ENCODE peak calls at places on chromosomes 16 and 17, in seven cellular contexts. X, F, P, K, R, D and G are unnamed samples.

GRCh38 chr17:42809250-42809649 is 10.6 kb downstream of the CNTD1 start:
- DNase-seq in K (no peak), P (no peak), X (peak; percentile 49), F (no peak), D (no peak), R (no peak), G (no peak)

GRCh38 chr17:64920419-64921172 is 1.3 kb upstream of the LRRC37A3 start:
- DNase-seq in X (peak; percentile 41), F (no peak), R (no peak), P (no peak), D (peak; percentile 20), K (peak; percentile 15), G (no peak)

GRCh38 chr16:87190288-87191240 is 126.6 kb downstream of the C16orf95 start:
- DNase-seq in F (no peak), K (peak; percentile 22), P (peak; percentile 10), X (no peak), D (peak; percentile 48), R (no peak), G (no peak)

GRCh38 chr17:4156750-4157381 is 13.9 kb downstream of the CYB5D2 start:
- DNase-seq in K (peak; percentile 56), F (no peak), P (no peak), R (no peak), D (peak; percentile 86), X (no peak), G (no peak)

GRCh38 chr17:12637015-12637414 is 28.7 kb upstream of the MYOCD start:
- DNase-seq in R (no peak), X (peak; percentile 56), F (no peak), D (no peak), P (no peak), K (no peak), G (no peak)

GRCh38 chr17:77802333-77802615 is 156.2 kb upstream of the TNRC6C start:
- DNase-seq in R (no peak), P (no peak), D (no peak), X (no peak), K (no peak), F (peak; percentile 49), G (no peak)

GRCh38 chr17:31787857-31788570 is 71.0 kb downstream of the COPRS start:
- DNase-seq in P (peak; percentile 21), K (no peak), X (no peak), F (no peak), D (no peak), R (no peak), G (no peak)

GRCh38 chr16:52251495-52251894 is 295.4 kb downstream of the TOX3 start:
- DNase-seq in F (no peak), R (no peak), K (no peak), D (peak; percentile 36), P (no peak), X (no peak), G (no peak)

GRCh38 chr17:65449495-65449894 is 112.0 kb downstream of the AXIN2 start:
- DNase-seq in X (no peak), D (no peak), P (no peak), R (no peak), F (no peak), K (no peak), G (no peak)

GRCh38 chr17:68403122-68403521 is 54.2 kb downstream of the WIPI1 start:
- DNase-seq in D (no peak), F (no peak), R (no peak), X (no peak), K (no peak), P (no peak), G (no peak)

GRCh38 chr16:72481419-72481818 is 309.5 kb upstream of the PMFBP1 start:
- DNase-seq in K (no peak), F (no peak), P (no peak), X (no peak), D (no peak), R (no peak), G (no peak)

GRCh38 chr17:31095239-31096105 is 695 bp downstream of the NF1 start:
- DNase-seq in K (peak; percentile 24), P (no peak), F (peak; percentile 85), X (peak; percentile 60), D (peak; percentile 94), R (no peak), G (peak; percentile 68)

GRCh38 chr17:45346255-45347015 is 29.6 kb upstream of the MAP3K14 start:
- DNase-seq in D (no peak), R (no peak), P (no peak), F (no peak), K (no peak), X (no peak), G (no peak)

GRCh38 chr16:296276-296675 is 13.3 kb downstream of the PDIA2 start:
- DNase-seq in D (no peak), R (no peak), F (no peak), P (no peak), K (no peak), X (no peak), G (no peak)

GRCh38 chr16:70267516-70267915 is 15.8 kb upstream of the EXOSC6 start:
- DNase-seq in R (no peak), F (peak; percentile 70), D (peak; percentile 85), P (peak; percentile 18), K (peak; percentile 38), X (peak; percentile 66), G (peak; percentile 56)

GRCh38 chr17:20706752-20707372 is 127.3 kb downstream of the CDRT15L2 start:
- DNase-seq in D (no peak), R (no peak), F (no peak), K (no peak), P (no peak), X (no peak), G (no peak)

GRCh38 chr17:81176656-81177055 is 10.6 kb upstream of the AATK start:
- DNase-seq in D (no peak), F (no peak), K (no peak), R (no peak), P (no peak), X (no peak), G (no peak)

GRCh38 chr17:77100009-77100408 is 40.8 kb upstream of the SEC14L1 start:
- DNase-seq in R (no peak), X (no peak), P (no peak), K (no peak), D (no peak), F (no peak), G (peak; percentile 97)

GRCh38 chr16:73031155-73031866 is 16.6 kb downstream of the ZFHX3 start:
- DNase-seq in D (no peak), R (no peak), P (no peak), X (no peak), F (no peak), K (no peak), G (no peak)

GRCh38 chr16:67209565-67209964 is 10.6 kb downstream of the ELMO3 start:
- DNase-seq in K (no peak), X (no peak), D (no peak), R (no peak), P (no peak), F (no peak), G (no peak)

DNA sequence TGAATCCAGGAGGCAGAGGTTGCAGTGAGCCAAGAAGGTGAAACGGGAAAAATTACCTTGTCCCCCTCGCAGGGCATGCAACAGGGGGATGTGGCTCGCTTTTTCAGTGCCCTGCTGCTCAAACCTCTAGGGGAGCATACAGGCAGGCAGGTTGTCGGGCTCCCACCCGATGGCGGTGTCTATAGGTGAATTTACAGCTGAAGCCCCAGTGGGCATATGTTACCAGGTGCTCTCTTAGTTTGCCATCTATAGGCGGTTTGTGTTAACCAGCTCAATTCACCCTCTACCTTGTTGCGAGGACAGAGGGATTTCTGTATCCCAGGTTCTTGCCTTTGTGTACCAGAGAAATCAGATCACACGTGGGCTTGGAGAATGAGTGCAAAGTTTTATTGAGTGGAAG is 48.9 kb downstream of the IQCK start:
- DNase-seq in D (no peak), F (no peak), X (no peak), R (no peak), K (no peak), P (no peak), G (no peak)
- H3K4me3 ChIP-seq in D (no peak overlapping the region), F (no peak overlapping the region), X (no peak overlapping the region), R (no peak overlapping the region), K (no peak overlapping the region), P (no peak overlapping the region), G (no peak overlapping the region)

DNA sequence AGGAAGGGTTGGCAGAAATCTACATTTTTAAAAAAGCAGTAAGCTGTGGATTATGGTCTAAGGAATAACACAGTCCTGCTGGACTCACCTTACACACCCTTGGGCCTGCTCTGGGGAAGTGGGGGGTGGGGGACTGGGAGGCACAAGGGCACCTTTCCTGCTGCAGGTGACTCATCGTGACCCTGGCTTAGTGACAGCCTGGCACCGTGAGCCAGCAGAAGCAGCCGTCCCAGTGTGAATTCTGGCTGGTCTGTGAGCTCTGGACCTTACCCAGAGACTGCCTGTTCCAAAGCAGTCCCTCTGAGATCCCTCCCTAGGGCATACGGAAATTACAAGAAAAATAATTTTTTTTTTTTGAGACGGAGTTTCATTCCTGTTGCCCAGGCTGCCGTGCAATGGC is 4.2 kb upstream of the CRK start:
- DNase-seq in R (no peak), F (no peak), P (no peak), X (peak; percentile 61), D (no peak), K (no peak), G (no peak)
- TF ChIP-seq REST in R (no peak), F (no peak), P (no peak), X (no peak), D (no peak), K (no peak), G (no peak)

DNA sequence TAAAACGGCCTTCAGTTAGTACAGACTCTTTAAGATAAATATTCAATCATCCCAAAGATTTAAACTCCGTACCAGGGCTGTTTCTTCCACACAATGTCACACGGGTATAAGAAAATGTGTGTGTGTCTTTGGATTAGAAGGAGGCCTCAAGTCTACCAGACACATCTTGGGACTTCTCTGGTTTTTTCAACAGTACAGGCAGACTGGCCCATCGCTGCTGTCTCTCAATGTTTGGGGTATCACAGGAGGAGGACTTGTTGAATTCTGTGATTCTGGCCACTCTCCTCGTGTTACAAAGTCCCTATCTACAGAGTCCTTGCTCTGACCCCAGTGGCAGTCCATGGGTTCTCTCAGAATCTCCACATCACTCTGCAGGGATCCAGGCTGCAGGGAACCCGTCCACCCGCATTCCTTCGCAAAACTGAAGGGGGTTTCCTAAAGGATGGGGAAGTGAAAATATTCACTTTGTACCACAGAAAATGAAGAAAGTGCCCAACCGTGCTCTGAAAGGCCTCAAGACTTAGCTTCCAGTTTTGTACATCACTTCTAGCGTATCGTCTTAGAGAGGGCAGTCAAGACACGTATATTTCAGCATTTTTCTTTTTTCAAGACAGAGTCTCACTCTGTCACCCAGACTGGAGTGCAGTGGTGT is 373.2 kb downstream of the NPIPA8 start:
- DNase-seq in K (no peak), P (no peak), X (no peak), F (no peak), R (peak; percentile 66), D (peak; percentile 14), G (no peak)
- H3K4me3 ChIP-seq in K (no peak overlapping the region), P (no peak overlapping the region), X (no peak overlapping the region), F (no peak overlapping the region), R (no peak overlapping the region), D (no peak overlapping the region), G (no peak overlapping the region)

DNA sequence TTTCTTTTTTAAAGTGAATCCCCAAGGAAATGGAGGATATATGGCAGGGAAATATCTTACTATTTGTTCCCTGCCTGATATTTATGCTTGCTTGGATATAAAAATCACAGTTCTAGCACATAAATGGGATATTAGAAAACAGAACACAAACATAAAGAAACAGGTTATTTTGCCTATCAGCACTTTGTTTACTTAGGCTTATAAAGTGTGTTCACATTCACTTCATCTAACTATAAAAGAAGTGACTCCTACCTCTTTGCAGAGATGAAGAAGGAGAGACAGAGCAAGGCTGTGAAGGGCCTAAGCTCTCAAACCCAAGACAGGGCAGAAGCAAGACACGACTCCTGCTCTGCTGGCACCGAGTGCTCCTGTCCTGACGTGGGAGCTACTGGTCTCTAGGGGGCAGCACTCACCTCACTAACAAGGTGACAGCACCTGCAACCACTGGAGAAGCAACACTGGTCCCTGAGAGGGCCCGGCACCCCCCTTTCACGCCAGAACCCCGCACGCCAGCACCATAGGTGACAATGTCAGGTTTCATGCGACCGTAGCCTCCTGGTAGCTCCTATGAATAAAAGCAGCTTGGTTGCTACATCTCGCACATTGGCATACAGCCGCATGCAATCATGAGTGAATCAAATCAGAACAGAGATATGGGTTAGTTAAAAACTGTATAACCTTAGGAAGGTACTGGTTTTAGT is 32.0 kb downstream of the MBTPS1 start:
- DNase-seq in D (peak; percentile 95), P (peak; percentile 64), R (peak; percentile 28), X (peak; percentile 89), F (peak; percentile 84), K (peak; percentile 79), G (peak; percentile 45)
- TF ChIP-seq REST in D (no peak), P (no peak), R (no peak), X (no peak), F (no peak), K (no peak), G (no peak)